ENCODE peak calls at places on chromosomes 7 and 10, in six cellular contexts. V is esophagus squamous epithelium, K is uterus, S is HCT116, A is Peyer's patch, W is heart left ventricle. X is an unnamed sample.

GRCh38 chr10:11609492-11610093 is 1.9 kb downstream of the USP6NL start:
- DNase-seq in S (no peak), V (no peak), A (no peak), W (no peak), K (no peak), X (no peak)

GRCh38 chr10:35448687-35449662 is 112.7 kb downstream of the CCNY start:
- DNase-seq in W (peak; percentile 58), A (no peak), S (no peak), V (no peak), K (no peak), X (no peak)

GRCh38 chr10:49324711-49325110 is 25.7 kb downstream of the C10orf71 start:
- DNase-seq in A (peak; percentile 7), W (peak; percentile 17), V (no peak), K (no peak), S (no peak), X (peak; percentile 74)

GRCh38 chr7:148108381-148108780 is 482.2 kb upstream of the C7orf33 start:
- DNase-seq in S (no peak), V (no peak), W (no peak), K (no peak), A (no peak), X (no peak)

GRCh38 chr7:12623885-12624498 is 53.5 kb downstream of the SCIN start:
- DNase-seq in A (no peak), V (no peak), W (no peak), K (no peak), S (peak; percentile 13), X (no peak)

GRCh38 chr10:105774881-105775280 is 1133.8 kb downstream of the SORCS3 start:
- DNase-seq in V (no peak), W (no peak), A (no peak), K (no peak), S (no peak), X (no peak)

GRCh38 chr7:36692444-36692843 is 31.9 kb downstream of the AOAH start:
- DNase-seq in S (no peak), K (no peak), V (no peak), W (no peak), A (no peak), X (no peak)

GRCh38 chr7:44057181-44057848 is 8.1 kb downstream of the PGAM2 start:
- DNase-seq in W (no peak), K (peak; percentile 11), S (no peak), V (no peak), A (peak; percentile 12), X (no peak)

GRCh38 chr7:74483402-74484336 is 30.0 kb downstream of the GTF2IRD1 start:
- DNase-seq in W (peak; percentile 35), A (no peak), S (no peak), K (no peak), V (no peak), X (no peak)

GRCh38 chr10:124604214-124605000 is 139.8 kb downstream of the FAM53B start:
- DNase-seq in A (no peak), S (no peak), V (no peak), W (no peak), K (no peak), X (no peak)

GRCh38 chr10:119165171-119166110 is at the start of gene SFXN4:
- DNase-seq in W (peak; percentile 87), V (peak; percentile 36), K (peak; percentile 68), S (peak; percentile 44), A (peak; percentile 78), X (no peak)

GRCh38 chr7:117664047-117664446 is 184.2 kb downstream of the CFTR start:
- DNase-seq in V (no peak), S (no peak), W (no peak), A (no peak), K (no peak), X (no peak)

GRCh38 chr10:5945561-5946418 is 31.6 kb downstream of the IL15RA start:
- DNase-seq in K (peak; percentile 86), S (no peak), W (peak; percentile 77), V (no peak), A (peak; percentile 27), X (no peak)

GRCh38 chr10:102150970-102151773 is 1.0 kb upstream of the NOLC1 start:
- DNase-seq in W (no peak), S (no peak), A (no peak), K (no peak), V (no peak), X (no peak)

GRCh38 chr7:55413442-55413841 is 48.3 kb downstream of the LANCL2 start:
- DNase-seq in W (no peak), S (no peak), V (no peak), A (no peak), K (no peak), X (no peak)

GRCh38 chr10:29392376-29393021 is 103.6 kb downstream of the LYZL1 start:
- DNase-seq in V (no peak), W (no peak), A (no peak), K (peak; percentile 38), S (no peak), X (no peak)

GRCh38 chr10:8543361-8544056 is 489.0 kb downstream of the GATA3 start:
- DNase-seq in S (no peak), V (no peak), W (no peak), K (no peak), A (no peak), X (no peak)

GRCh38 chr10:131997366-131998049 is 15.8 kb upstream of the BNIP3 start:
- DNase-seq in V (peak; percentile 25), K (peak; percentile 77), A (no peak), S (no peak), W (no peak), X (peak; percentile 97)

GRCh38 chr7:93359520-93360198 is 127.5 kb downstream of the VPS50 start:
- DNase-seq in V (no peak), W (no peak), S (no peak), A (no peak), K (no peak), X (no peak)

GRCh38 chr7:17617380-17617779 is 318.9 kb downstream of the AHR start:
- DNase-seq in W (no peak), K (no peak), V (no peak), A (no peak), S (no peak), X (no peak)

GRCh38 chr7:973312-973711 is 2.0 kb downstream of the COX19 start:
- DNase-seq in K (no peak), V (no peak), W (no peak), A (no peak), S (no peak), X (no peak)

GRCh38 chr7:974172-974571 is 1.2 kb downstream of the COX19 start:
- DNase-seq in V (no peak), K (no peak), W (no peak), S (no peak), A (no peak), X (no peak)

GRCh38 chr7:976901-977325 is 1.6 kb upstream of the COX19 start:
- DNase-seq in W (no peak), A (no peak), V (no peak), K (no peak), S (no peak), X (no peak)

GRCh38 chr7:975702-976473 is 539 bp upstream of the COX19 start:
- DNase-seq in K (no peak), S (no peak), V (no peak), W (no peak), A (no peak), X (no peak)

DNA sequence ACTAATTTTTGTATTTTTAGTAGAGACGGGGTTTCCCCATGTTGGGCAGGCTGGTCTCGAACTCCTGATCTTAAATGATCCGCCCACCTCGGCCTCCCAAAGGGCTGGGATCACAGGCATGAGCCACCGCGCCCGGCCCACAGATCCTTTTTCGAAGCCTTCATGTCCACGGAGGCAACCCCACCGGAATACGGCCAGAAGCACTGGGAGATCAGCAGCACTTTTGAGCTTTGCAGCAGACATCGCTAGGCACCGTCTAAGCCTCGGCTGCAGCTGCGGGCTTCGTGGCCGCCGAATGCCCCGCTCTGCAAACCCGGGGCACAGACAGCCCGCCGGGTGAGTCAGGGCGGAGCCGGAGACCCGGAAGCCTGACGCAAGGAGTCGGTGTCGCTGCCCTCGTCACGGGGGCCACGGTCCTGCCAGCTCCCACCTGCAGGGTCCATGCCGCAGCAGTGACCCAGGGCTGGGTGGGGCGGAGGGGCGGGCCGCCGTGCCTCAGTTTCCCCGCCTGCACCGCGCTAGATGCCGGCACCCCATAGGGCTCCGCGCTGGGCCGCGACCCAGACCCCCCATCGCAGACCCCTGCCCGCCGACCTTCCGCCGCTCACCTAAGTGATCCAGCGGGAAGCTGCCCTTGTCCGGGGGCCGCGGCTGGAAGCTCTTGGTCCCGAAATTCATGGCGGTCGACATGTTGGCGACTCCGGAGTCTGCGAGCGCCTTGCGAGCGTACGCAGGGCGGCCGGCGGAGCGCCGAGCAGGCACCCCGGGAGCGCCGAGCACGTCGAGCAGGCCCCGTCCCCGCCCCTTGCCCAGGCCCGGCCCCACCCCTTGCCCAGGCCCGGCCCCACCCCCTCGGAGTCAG is at the start of gene COX19:
- DNase-seq in A (peak; percentile 81), V (peak; percentile 47), K (peak; percentile 87), W (peak; percentile 92), S (peak; percentile 67), X (no peak)
- TF ChIP-seq POLR2A in A (peak; percentile 84), V (peak; percentile 82), K (peak; percentile 37), W (peak; percentile 67), S (no peak), X (no peak)

GRCh38 chr7:57820477-57820876 is 370.5 kb downstream of the ZNF716 start:
- DNase-seq in A (no peak), K (no peak), V (no peak), S (no peak), W (no peak), X (no peak)

GRCh38 chr7:57819491-57819981 is 369.6 kb downstream of the ZNF716 start:
- DNase-seq in W (no peak), V (no peak), S (no peak), A (no peak), K (no peak), X (no peak)

DNA sequence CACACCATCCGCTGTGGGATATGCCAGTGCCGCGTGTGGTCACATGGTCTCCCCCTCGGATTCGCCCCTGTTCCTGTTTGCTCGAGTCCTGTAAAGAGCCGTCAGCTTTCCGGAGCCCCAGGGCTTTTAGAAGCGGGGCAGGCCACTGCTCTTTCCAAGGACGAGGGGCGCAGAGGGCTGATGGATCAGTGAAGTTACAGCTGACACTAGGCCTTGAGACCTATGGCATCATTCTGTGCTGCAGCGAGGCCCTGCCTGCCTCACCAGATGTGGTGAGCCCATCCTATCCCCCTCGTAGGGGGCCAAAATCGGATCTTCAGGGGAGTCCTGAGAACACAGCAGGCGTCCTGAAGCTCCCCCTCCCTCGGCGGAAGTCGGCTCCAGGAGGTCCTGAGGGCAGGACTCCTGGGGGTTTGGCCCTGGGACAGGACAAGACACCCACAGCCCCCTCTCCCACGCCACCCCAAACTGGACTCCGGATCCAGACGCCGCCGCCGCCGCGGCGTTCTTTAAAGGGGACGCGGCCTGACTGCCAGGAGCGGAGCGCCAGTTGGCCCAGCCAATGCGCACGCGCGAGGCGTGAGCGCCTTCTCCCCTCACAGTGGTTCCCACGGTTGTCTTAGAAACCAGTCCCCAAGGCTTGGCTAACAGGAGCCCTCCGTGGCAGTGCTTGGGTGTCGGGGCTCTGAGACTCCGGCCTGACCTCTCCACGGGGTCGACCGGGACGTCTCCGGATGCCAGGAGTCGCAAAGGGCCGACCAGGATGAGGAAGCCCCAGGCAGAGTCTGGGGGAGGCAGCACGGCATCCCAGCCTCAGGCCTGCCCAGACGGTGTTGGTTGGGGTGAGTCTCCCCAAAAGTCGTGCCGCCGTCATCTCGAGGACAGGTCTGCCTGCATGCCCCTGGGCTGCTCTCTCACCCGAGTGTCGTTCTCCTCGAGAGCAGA is 371.7 kb downstream of the ZNF716 start:
- DNase-seq in S (no peak), K (no peak), W (no peak), A (no peak), V (no peak), X (no peak)
- H3K9me3 ChIP-seq in S (no peaks in the 10 kb centered on the region), K (no peaks in the 10 kb centered on the region), W (no peaks in the 10 kb centered on the region), A (no peaks in the 10 kb centered on the region), V (peaks cover 34% of the 10 kb centered on the region), X (no peaks in the 10 kb centered on the region)

GRCh38 chr10:133465950-133466474 is 12.3 kb downstream of the SCART1 start:
- DNase-seq in S (no peak), A (no peak), W (no peak), V (no peak), K (no peak), X (peak; percentile 34)
- H3K27me3 ChIP-seq in S (no peaks in the 10 kb centered on the region), A (no peaks in the 10 kb centered on the region), W (no peaks in the 10 kb centered on the region), V (no peaks in the 10 kb centered on the region), K (no peaks in the 10 kb centered on the region), X (no peaks in the 10 kb centered on the region)

GRCh38 chr7:114916261-114916892 is 5.5 kb upstream of the MDFIC start:
- DNase-seq in V (no peak), S (no peak), W (no peak), K (no peak), A (no peak), X (no peak)
- TF ChIP-seq POLR2A in V (no peak), S (no peak), W (no peak), K (no peak), A (no peak), X (no peak)

X was measured in vagina.